ENCODE peak calls at places on chromosomes 4 and X, in ten cellular contexts. P, C, R, G, T, H, D, S, Q and A are unnamed samples. For H3K79me2, the result is how much of the 10 kb centered on the place peaks cover.

GRCh38 chrX:153662266-153662665 is 11.3 kb downstream of the PNCK start:
- DNase-seq in P (peak), C (peak), R (peak), G (peak), T (peak), H (no peak), D (peak), S (peak), Q (peak), A (no peak)

GRCh38 chr4:41507292-41507933 is 30.5 kb upstream of the LIMCH1 start:
- DNase-seq in P (no peak), C (peak), R (no peak), G (no peak), T (peak), H (peak), D (no peak), S (no peak), Q (no peak), A (no peak)

GRCh38 chrX:138925330-138925729 is 213.8 kb upstream of the FGF13 start:
- DNase-seq in P (peak), C (peak), R (no peak), G (no peak), T (peak), H (peak), D (no peak), S (no peak), Q (no peak), A (peak)

GRCh38 chr4:145861331-145862318 is 77.0 kb downstream of the ZNF827 start:
- DNase-seq in P (no peak), C (no peak), R (no peak), G (no peak), T (peak), H (no peak), D (no peak), S (no peak), Q (no peak), A (no peak)

GRCh38 chr4:128068927-128069326 is 7.8 kb downstream of the LARP1B start:
- DNase-seq in P (peak), C (peak), R (peak), G (peak), T (peak), H (no peak), D (peak), S (no peak), Q (peak), A (no peak)

GRCh38 chr4:138707746-138708145 is 307.8 kb upstream of the NOCT start:
- DNase-seq in P (no peak), C (no peak), R (no peak), G (no peak), T (peak), H (no peak), D (no peak), S (no peak), Q (no peak), A (no peak)

GRCh38 chr4:57148831-57149230 is 38.6 kb upstream of the IGFBP7 start:
- DNase-seq in P (peak), C (no peak), R (no peak), G (no peak), T (peak), H (no peak), D (no peak), S (no peak), Q (no peak), A (no peak)

GRCh38 chr4:48329193-48329592 is 12.1 kb upstream of the SLAIN2 start:
- DNase-seq in P (no peak), C (no peak), R (no peak), G (no peak), T (no peak), H (no peak), D (no peak), S (no peak), Q (no peak), A (no peak)

GRCh38 chr4:168451744-168452394 is 28.4 kb downstream of the DDX60L start:
- DNase-seq in P (peak), C (peak), R (no peak), G (no peak), T (peak), H (no peak), D (no peak), S (no peak), Q (peak), A (peak)

GRCh38 chr4:51895816-51896408 is 53.0 kb downstream of the DCUN1D4 start:
- DNase-seq in P (peak), C (peak), R (peak), G (peak), T (peak), H (peak), D (peak), S (peak), Q (peak), A (peak)

GRCh38 chr4:60019946-60020345 is 1180.2 kb upstream of the ADGRL3 start:
- DNase-seq in P (no peak), C (no peak), R (no peak), G (no peak), T (no peak), H (no peak), D (no peak), S (no peak), Q (no peak), A (no peak)

GRCh38 chrX:134520860-134521390 is 61.0 kb downstream of the HPRT1 start:
- DNase-seq in P (peak), C (peak), R (peak), G (peak), T (peak), H (peak), D (peak), S (peak), Q (peak), A (no peak)

GRCh38 chr4:1309261-1310010 is 19.7 kb downstream of the MAEA start:
- DNase-seq in P (peak), C (peak), R (peak), G (no peak), T (peak), H (no peak), D (peak), S (no peak), Q (no peak), A (no peak)

GRCh38 chrX:104566921-104567501 is 1.0 kb downstream of the IL1RAPL2 start:
- DNase-seq in P (no peak), C (peak), R (no peak), G (no peak), T (no peak), H (peak), D (peak), S (no peak), Q (no peak), A (no peak)
- H3K4me3 ChIP-seq in P (no peak), C (peak), R (no peak), G (no peak), T (no peak), H (peak), D (peak), S (no peak), Q (no peak), A (peak)

GRCh38 chrX:37786666-37787337 is 6.9 kb downstream of the CYBB start:
- DNase-seq in P (no peak), C (no peak), R (peak), G (peak), T (no peak), H (no peak), D (no peak), S (peak), Q (no peak), A (no peak)
- H3K27ac ChIP-seq in P (no peak), C (no peak), R (peak), G (peak), T (no peak), H (no peak), D (no peak), S (peak), Q (no peak), A (no peak)

DNA sequence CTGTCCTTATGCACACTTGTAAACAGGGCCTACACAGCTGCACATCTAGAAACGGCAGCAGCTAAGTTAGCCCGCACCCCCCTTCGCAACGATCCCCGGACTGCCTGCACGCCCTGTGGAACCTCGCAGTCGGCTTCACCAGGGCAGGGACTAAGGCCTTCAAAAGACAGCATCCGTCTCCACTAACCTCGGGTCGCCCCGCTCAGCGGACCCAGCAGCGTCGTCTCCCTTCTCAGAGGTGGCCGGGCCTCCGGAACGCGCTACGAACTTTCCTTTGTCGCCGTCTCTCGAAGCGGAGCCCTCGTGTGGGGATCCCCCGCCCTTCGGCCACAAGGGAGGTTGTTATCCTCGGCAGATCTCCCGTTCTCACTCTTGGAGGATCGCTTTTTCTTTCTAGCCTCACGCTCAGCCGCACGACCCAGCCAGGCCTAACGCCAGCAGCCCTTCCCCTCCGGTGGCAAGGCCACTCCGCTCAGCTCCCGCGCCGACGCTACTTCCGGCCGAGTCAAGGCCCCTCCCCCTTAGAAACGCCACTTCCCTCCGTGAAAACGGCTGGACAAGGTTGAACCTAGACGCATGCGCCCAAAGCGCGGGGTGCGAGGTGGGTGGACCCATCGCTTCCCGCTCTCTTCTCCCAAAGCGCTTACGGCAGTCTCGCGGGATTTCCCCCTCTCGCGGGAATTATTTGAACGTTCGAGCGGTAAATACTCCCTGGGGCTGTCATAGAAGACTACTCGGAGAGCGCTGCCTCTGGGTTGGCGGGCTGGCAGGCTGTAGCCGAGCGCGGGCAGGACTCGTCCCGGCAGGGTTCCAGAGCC is at the start of the genes DCAF16 and NCAPG:
- DNase-seq in P (peak), C (peak), R (peak), G (peak), T (peak), H (peak), D (peak), S (peak), Q (peak), A (peak)
- H3K79me2 ChIP-seq in P (half or more), C (half or more), R (half or more), G (half or more), T (half or more), H (half or more), D (half or more), S (half or more), Q (half or more), A (half or more)

GRCh38 chr4:39032218-39033085 is at the start of gene TMEM156:
- DNase-seq in P (peak), C (no peak), R (peak), G (peak), T (peak), H (peak), D (no peak), S (peak), Q (no peak), A (no peak)

GRCh38 chr4:39025552-39026085 is 6.6 kb downstream of the TMEM156 start:
- DNase-seq in P (peak), C (no peak), R (peak), G (no peak), T (peak), H (no peak), D (no peak), S (no peak), Q (no peak), A (no peak)

GRCh38 chr4:39026096-39026495 is 6.1 kb downstream of the TMEM156 start:
- DNase-seq in P (no peak), C (no peak), R (no peak), G (no peak), T (no peak), H (no peak), D (no peak), S (no peak), Q (no peak), A (no peak)

GRCh38 chr4:39030726-39031125 is 1.5 kb downstream of the TMEM156 start:
- DNase-seq in P (peak), C (no peak), R (no peak), G (no peak), T (peak), H (no peak), D (no peak), S (no peak), Q (no peak), A (no peak)

DNA sequence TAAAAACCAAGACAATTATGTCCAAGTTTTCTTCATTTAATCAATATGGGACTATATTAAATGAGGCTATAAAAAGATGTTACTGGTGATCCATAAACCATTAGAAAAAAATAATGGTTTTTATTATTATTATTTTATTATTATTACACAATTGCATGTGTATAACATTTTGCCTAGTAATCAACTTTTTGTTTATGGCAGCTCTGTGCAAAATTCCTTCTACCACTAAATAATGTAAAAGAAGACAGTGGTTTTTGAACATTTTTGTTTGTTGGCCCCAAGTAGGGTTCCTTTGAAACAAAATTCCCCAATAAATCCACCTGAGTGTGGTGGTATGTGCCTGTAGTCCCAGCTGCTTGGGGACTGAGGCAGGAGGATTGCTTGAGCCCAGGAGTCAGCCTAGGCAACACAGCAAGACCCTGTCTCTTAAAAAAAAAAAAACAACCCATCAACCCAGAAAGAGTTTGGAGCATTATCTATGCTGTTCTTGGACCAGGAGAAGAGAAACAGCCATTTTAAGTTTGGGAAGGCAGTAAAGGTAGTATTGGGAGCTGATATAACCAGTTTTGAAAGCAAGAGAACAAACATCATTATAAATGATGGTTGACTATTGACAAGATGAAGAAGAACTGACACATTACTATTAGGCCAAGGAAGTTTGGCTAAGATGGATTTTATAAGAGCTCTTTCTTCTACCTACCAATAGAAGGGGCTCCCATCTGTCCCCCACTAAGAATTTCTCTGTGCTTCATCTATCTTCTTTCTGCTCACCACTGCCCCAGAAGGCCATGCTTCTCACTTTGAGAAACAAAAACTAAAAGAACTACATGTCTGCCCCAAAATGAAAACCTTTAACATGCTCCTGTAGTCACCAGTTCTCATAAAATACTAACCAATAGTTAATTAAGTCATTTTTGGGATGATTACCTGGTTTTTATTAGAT is 2.2 kb downstream of the TMEM156 start:
- DNase-seq in P (no peak), C (no peak), R (peak), G (peak), T (no peak), H (no peak), D (no peak), S (no peak), Q (no peak), A (no peak)
- H3K4me3 ChIP-seq in P (no peak), C (no peak), R (peak), G (peak), T (no peak), H (peak), D (no peak), S (no peak), Q (no peak), A (no peak)

DNA sequence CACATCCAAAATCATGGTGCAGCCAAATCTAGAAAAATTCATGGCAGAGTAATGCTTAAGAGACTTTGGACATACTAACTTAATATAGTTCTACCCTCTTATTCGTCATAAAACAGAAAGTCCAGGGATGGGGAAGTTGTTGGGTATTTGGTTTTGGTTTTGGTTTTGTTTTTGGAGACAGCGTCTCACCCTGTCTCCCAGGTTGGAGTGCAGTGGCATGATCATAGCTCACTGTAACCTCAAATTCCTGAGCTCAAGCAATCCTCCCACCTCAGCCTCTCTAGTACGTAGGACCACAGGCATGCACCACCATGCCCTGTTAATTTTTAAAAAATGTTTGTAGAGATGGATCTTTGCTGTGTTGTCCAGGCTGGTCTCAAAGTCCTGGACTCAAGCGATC is 271.8 kb upstream of the TENM3 start:
- DNase-seq in P (no peak), C (no peak), R (no peak), G (no peak), T (peak), H (no peak), D (no peak), S (peak), Q (no peak), A (peak)
- H3K27ac ChIP-seq in P (no peak), C (no peak), R (no peak), G (no peak), T (peak), H (no peak), D (no peak), S (no peak), Q (no peak), A (peak)

GRCh38 chr4:163164591-163164990 is 2.1 kb downstream of the NAF1 start:
- DNase-seq in P (no peak), C (no peak), R (no peak), G (no peak), T (peak), H (no peak), D (no peak), S (no peak), Q (no peak), A (no peak)

GRCh38 chr4:163164110-163164509 is 2.6 kb downstream of the NAF1 start:
- DNase-seq in P (no peak), C (no peak), R (no peak), G (no peak), T (no peak), H (no peak), D (no peak), S (no peak), Q (no peak), A (no peak)

GRCh38 chr4:163165217-163166017 is 1.3 kb downstream of the NAF1 start:
- DNase-seq in P (peak), C (no peak), R (peak), G (peak), T (peak), H (no peak), D (no peak), S (no peak), Q (no peak), A (no peak)

GRCh38 chr4:163167333-163167626 is 590 bp upstream of the NAF1 start:
- DNase-seq in P (peak), C (no peak), R (peak), G (no peak), T (peak), H (no peak), D (no peak), S (no peak), Q (no peak), A (no peak)

DNA sequence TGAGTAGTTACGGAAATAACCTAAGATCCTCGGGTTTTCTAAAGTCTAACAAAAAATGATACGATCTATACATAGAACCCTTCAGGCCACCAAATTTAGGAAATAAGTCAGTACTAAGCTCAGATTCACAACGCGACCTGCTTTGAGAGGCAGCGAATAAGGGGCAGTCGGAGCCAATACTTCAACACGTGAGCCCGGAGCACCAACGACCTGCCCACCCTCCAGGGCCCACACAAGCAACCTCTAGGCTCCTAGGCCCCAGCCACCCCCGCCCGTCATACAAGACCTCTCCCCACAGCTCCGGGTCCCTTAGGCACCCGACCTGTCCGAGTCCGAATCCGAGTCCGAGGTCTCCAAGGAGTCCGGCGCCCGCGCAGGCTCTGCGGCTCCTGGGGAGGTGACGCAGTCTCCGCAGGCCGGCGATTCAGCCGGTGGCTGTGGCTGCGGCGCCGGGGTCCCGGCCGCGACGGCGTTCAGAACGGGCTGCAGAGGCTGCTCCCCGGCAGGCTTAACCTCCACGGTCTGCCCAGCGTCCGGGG is 580 bp downstream of the NAF1 start:
- DNase-seq in P (peak), C (peak), R (peak), G (peak), T (peak), H (peak), D (peak), S (peak), Q (no peak), A (no peak)
- H3K79me2 ChIP-seq in P (under half), C (under half), R (half or more), G (half or more), T (under half), H (half or more), D (half or more), S (under half), Q (half or more), A (half or more)

GRCh38 chrX:40749874-40750273 is 14.5 kb upstream of the MED14 start:
- DNase-seq in P (no peak), C (no peak), R (peak), G (peak), T (peak), H (no peak), D (no peak), S (peak), Q (no peak), A (no peak)
- H3K4me3 ChIP-seq in P (no peak), C (no peak), R (peak), G (peak), T (peak), H (no peak), D (no peak), S (peak), Q (no peak), A (no peak)

GRCh38 chr4:140774956-140775355 is 18.8 kb upstream of the TBC1D9 start:
- DNase-seq in P (no peak), C (no peak), R (no peak), G (no peak), T (no peak), H (no peak), D (no peak), S (no peak), Q (no peak), A (no peak)
- H3K27ac ChIP-seq in P (no peak), C (no peak), R (no peak), G (no peak), T (no peak), H (no peak), D (no peak), S (no peak), Q (no peak), A (no peak)

GRCh38 chrX:123873956-123874355 is 14.1 kb downstream of the XIAP start:
- DNase-seq in P (no peak), C (no peak), R (no peak), G (no peak), T (no peak), H (no peak), D (no peak), S (no peak), Q (no peak), A (no peak)

GRCh38 chrX:123876844-123877243 is 17.0 kb downstream of the XIAP start:
- DNase-seq in P (no peak), C (no peak), R (no peak), G (no peak), T (no peak), H (no peak), D (no peak), S (no peak), Q (no peak), A (no peak)

GRCh38 chrX:123881330-123881729 is 21.5 kb downstream of the XIAP start:
- DNase-seq in P (no peak), C (no peak), R (no peak), G (no peak), T (no peak), H (no peak), D (no peak), S (no peak), Q (no peak), A (no peak)

GRCh38 chrX:123876177-123876576 is 16.3 kb downstream of the XIAP start:
- DNase-seq in P (no peak), C (no peak), R (no peak), G (no peak), T (no peak), H (no peak), D (no peak), S (no peak), Q (no peak), A (no peak)

GRCh38 chrX:123878177-123878576 is 18.3 kb downstream of the XIAP start:
- DNase-seq in P (peak), C (no peak), R (peak), G (peak), T (peak), H (no peak), D (no peak), S (peak), Q (no peak), A (no peak)
- H3K79me2 ChIP-seq in P (under half), C (under half), R (half or more), G (half or more), T (half or more), H (half or more), D (under half), S (under half), Q (under half), A (under half)

GRCh38 chr4:79516114-79516513 is 108.1 kb upstream of the GK2 start:
- DNase-seq in P (no peak), C (no peak), R (no peak), G (no peak), T (no peak), H (no peak), D (no peak), S (peak), Q (no peak), A (no peak)
- H3K4me3 ChIP-seq in P (no peak), C (no peak), R (no peak), G (no peak), T (no peak), H (no peak), D (no peak), S (peak), Q (no peak), A (no peak)